ENCODE peak calls at places on chromosomes 1 and 21, in seven cellular contexts. M, O, T, W, R, L and C are unnamed samples.

GRCh38 chr1:45317163-45317562 is 9.5 kb upstream of the HPDL start:
- DNase-seq in M (no peak), O (no peak), T (no peak), W (no peak), R (no peak), L (no peak), C (no peak)

GRCh38 chr1:3314561-3315271 is 139.7 kb upstream of the ARHGEF16 start:
- DNase-seq in M (no peak), O (no peak), T (no peak), W (no peak), R (no peak), L (no peak), C (no peak)

GRCh38 chr1:23591460-23592208 is 32.3 kb upstream of the ID3 start:
- DNase-seq in M (no peak), O (peak), T (peak), W (no peak), R (peak), L (no peak), C (peak)

GRCh38 chr1:170967042-170967910 is 31.9 kb downstream of the MROH9 start:
- DNase-seq in M (no peak), O (no peak), T (no peak), W (peak), R (no peak), L (no peak), C (peak)

GRCh38 chr1:168806955-168807354 is 77.9 kb upstream of the DPT start:
- DNase-seq in M (no peak), O (no peak), T (no peak), W (no peak), R (no peak), L (no peak), C (no peak)

GRCh38 chr1:182391028-182391361 is 595 bp downstream of the GLUL start:
- DNase-seq in M (no peak), O (no peak), T (no peak), W (no peak), R (no peak), L (no peak), C (no peak)

GRCh38 chr21:36350282-36350910 is 30.4 kb downstream of the MORC3 start:
- DNase-seq in M (no peak), O (no peak), T (no peak), W (no peak), R (no peak), L (no peak), C (no peak)

GRCh38 chr1:188669715-188670114 is 1807.9 kb downstream of the BRINP3 start:
- DNase-seq in M (no peak), O (no peak), T (no peak), W (no peak), R (no peak), L (no peak), C (no peak)

GRCh38 chr21:35244514-35244913 is 195.4 kb upstream of the RUNX1 start:
- DNase-seq in M (no peak), O (no peak), T (no peak), W (no peak), R (no peak), L (no peak), C (no peak)

GRCh38 chr1:237962985-237963384 is 72.3 kb upstream of the ZP4 start:
- DNase-seq in M (no peak), O (no peak), T (no peak), W (no peak), R (no peak), L (no peak), C (no peak)

GRCh38 chr1:111967886-111968285 is 21.6 kb downstream of the KCND3 start:
- DNase-seq in M (no peak), O (no peak), T (no peak), W (no peak), R (no peak), L (no peak), C (no peak)

GRCh38 chr1:246959944-246960693 is 28.4 kb upstream of the AHCTF1 start:
- DNase-seq in M (no peak), O (no peak), T (no peak), W (no peak), R (no peak), L (no peak), C (peak)

GRCh38 chr1:26745191-26745590 is 42.6 kb upstream of the PIGV start:
- DNase-seq in M (no peak), O (no peak), T (no peak), W (no peak), R (no peak), L (no peak), C (no peak)

GRCh38 chr1:31434979-31435378 is 22.0 kb downstream of the SERINC2 start:
- DNase-seq in M (no peak), O (no peak), T (no peak), W (no peak), R (no peak), L (no peak), C (no peak)

GRCh38 chr1:161900155-161900554 is 123.5 kb downstream of the OLFML2B start:
- DNase-seq in M (no peak), O (no peak), T (no peak), W (no peak), R (no peak), L (no peak), C (no peak)

GRCh38 chr1:24203404-24203803 is 16.3 kb upstream of the IFNLR1 start:
- DNase-seq in M (no peak), O (no peak), T (peak), W (peak), R (peak), L (no peak), C (peak)

GRCh38 chr1:201937624-201938212 is 8.6 kb downstream of the LMOD1 start:
- DNase-seq in M (no peak), O (no peak), T (no peak), W (no peak), R (no peak), L (no peak), C (no peak)

GRCh38 chr1:117561551-117561950 is 44.3 kb upstream of the TENT5C start:
- DNase-seq in M (no peak), O (no peak), T (no peak), W (no peak), R (no peak), L (no peak), C (no peak)

GRCh38 chr1:179794669-179795068 is 51.6 kb downstream of the FAM163A start:
- DNase-seq in M (no peak), O (no peak), T (no peak), W (no peak), R (no peak), L (no peak), C (no peak)

GRCh38 chr1:94783342-94784264 is 36.6 kb upstream of the SLC44A3 start:
- DNase-seq in M (peak), O (peak), T (no peak), W (no peak), R (peak), L (no peak), C (no peak)

GRCh38 chr1:228016181-228016510 is 9.3 kb downstream of the WNT3A start:
- DNase-seq in M (no peak), O (no peak), T (no peak), W (no peak), R (peak), L (no peak), C (no peak)

GRCh38 chr1:205577874-205578658 is 53.7 kb downstream of the ELK4 start:
- DNase-seq in M (no peak), O (no peak), T (no peak), W (no peak), R (no peak), L (no peak), C (no peak)

GRCh38 chr1:42173155-42173933 is 8.8 kb upstream of the GUCA2A start:
- DNase-seq in M (peak), O (peak), T (peak), W (peak), R (peak), L (peak), C (peak)

GRCh38 chr1:19942088-19942487 is 18.7 kb upstream of the PLA2G2E start:
- DNase-seq in M (no peak), O (no peak), T (no peak), W (no peak), R (no peak), L (no peak), C (no peak)

GRCh38 chr1:193118803-193119730 is 2.8 kb upstream of the CDC73 start:
- DNase-seq in M (no peak), O (no peak), T (no peak), W (no peak), R (no peak), L (no peak), C (no peak)

GRCh38 chr1:117362986-117363385 is 4.3 kb upstream of the MAN1A2 start:
- DNase-seq in M (no peak), O (no peak), T (no peak), W (no peak), R (no peak), L (no peak), C (no peak)

GRCh38 chr21:42061866-42062542 is 9.1 kb upstream of the UMODL1 start:
- DNase-seq in M (no peak), O (peak), T (no peak), W (peak), R (peak), L (peak), C (peak)

GRCh38 chr1:24540906-24541710 is 14.8 kb upstream of the NCMAP start:
- DNase-seq in M (no peak), O (no peak), T (no peak), W (peak), R (no peak), L (no peak), C (no peak)

GRCh38 chr1:57468661-57469523 is 45.0 kb upstream of the DAB1 start:
- DNase-seq in M (no peak), O (no peak), T (no peak), W (no peak), R (no peak), L (no peak), C (no peak)

GRCh38 chr1:114756949-114757454 is 782 bp downstream of the CSDE1 start:
- DNase-seq in M (peak), O (peak), T (peak), W (peak), R (peak), L (no peak), C (no peak)

GRCh38 chr1:232047473-232047872 is 420.9 kb downstream of the DISC1 start:
- DNase-seq in M (no peak), O (no peak), T (no peak), W (no peak), R (no peak), L (no peak), C (no peak)

GRCh38 chr21:45973475-45974072 is 8.0 kb upstream of the COL6A1 start:
- DNase-seq in M (peak), O (peak), T (peak), W (peak), R (peak), L (peak), C (no peak)

GRCh38 chr1:8603220-8603616 is 214.2 kb downstream of the RERE start:
- DNase-seq in M (no peak), O (no peak), T (no peak), W (no peak), R (no peak), L (no peak), C (no peak)

GRCh38 chr1:42070996-42071395 is 82.2 kb upstream of the GUCA2B start:
- DNase-seq in M (no peak), O (no peak), T (no peak), W (no peak), R (no peak), L (no peak), C (no peak)